ENCODE peak calls at places on chromosomes 3 and 15, in eight cellular contexts. One of them, this sample, is unnamed.

GRCh38 chr3:194300392-194300758 is 50.8 kb downstream of the CPN2 start:
- DNase-seq in T-helper 9 cell: no peak
- DNase-seq in ureter: peak; percentile 79
- DNase-seq in stimulated activated CD4-positive, alpha-beta T cell treated with anti-CD3 and anti-CD28 coated beads, Interleukin-1b, Interleukin-23, amount 100 ng/mL, for 24 hours: no peak
- DNase-seq in activated T-cell treated with anti-CD3 and anti-CD28 coated beads for 24 hours: no peak
- DNase-seq in mammary epithelial cell: no peak
- DNase-seq in nucleus accumbens: peak; percentile 60
- DNase-seq in A549: no peak
- DNase-seq in this sample: no peak

GRCh38 chr3:165753560-165753959 is 83.7 kb downstream of the BCHE start:
- DNase-seq in stimulated activated CD4-positive, alpha-beta T cell treated with anti-CD3 and anti-CD28 coated beads, Interleukin-1b, Interleukin-23, amount 100 ng/mL, for 24 hours: no peak
- DNase-seq in A549: no peak
- DNase-seq in ureter: no peak
- DNase-seq in T-helper 9 cell: no peak
- DNase-seq in activated T-cell treated with anti-CD3 and anti-CD28 coated beads for 24 hours: no peak
- DNase-seq in nucleus accumbens: no peak
- DNase-seq in mammary epithelial cell: peak; percentile 19
- DNase-seq in this sample: no peak

GRCh38 chr3:181252626-181253025 is 263.1 kb upstream of the DNAJC19 start:
- DNase-seq in T-helper 9 cell: no peak
- DNase-seq in nucleus accumbens: no peak
- DNase-seq in A549: no peak
- DNase-seq in stimulated activated CD4-positive, alpha-beta T cell treated with anti-CD3 and anti-CD28 coated beads, Interleukin-1b, Interleukin-23, amount 100 ng/mL, for 24 hours: no peak
- DNase-seq in ureter: no peak
- DNase-seq in mammary epithelial cell: no peak
- DNase-seq in activated T-cell treated with anti-CD3 and anti-CD28 coated beads for 24 hours: no peak
- DNase-seq in this sample: no peak

GRCh38 chr3:50330330-50330729 is 2.3 kb upstream of the TUSC2 start:
- DNase-seq in T-helper 9 cell: no peak
- DNase-seq in activated T-cell treated with anti-CD3 and anti-CD28 coated beads for 24 hours: no peak
- DNase-seq in A549: no peak
- DNase-seq in stimulated activated CD4-positive, alpha-beta T cell treated with anti-CD3 and anti-CD28 coated beads, Interleukin-1b, Interleukin-23, amount 100 ng/mL, for 24 hours: no peak
- DNase-seq in ureter: no peak
- DNase-seq in mammary epithelial cell: no peak
- DNase-seq in nucleus accumbens: no peak
- DNase-seq in this sample: no peak

GRCh38 chr3:127043041-127043641 is 60.2 kb downstream of the PLXNA1 start:
- DNase-seq in stimulated activated CD4-positive, alpha-beta T cell treated with anti-CD3 and anti-CD28 coated beads, Interleukin-1b, Interleukin-23, amount 100 ng/mL, for 24 hours: no peak
- DNase-seq in T-helper 9 cell: no peak
- DNase-seq in activated T-cell treated with anti-CD3 and anti-CD28 coated beads for 24 hours: no peak
- DNase-seq in A549: no peak
- DNase-seq in nucleus accumbens: no peak
- DNase-seq in ureter: no peak
- DNase-seq in mammary epithelial cell: peak; percentile 59
- DNase-seq in this sample: peak; percentile 66

GRCh38 chr3:61118830-61119229 is 132.4 kb downstream of the FHIT start:
- DNase-seq in ureter: no peak
- DNase-seq in T-helper 9 cell: no peak
- DNase-seq in mammary epithelial cell: no peak
- DNase-seq in stimulated activated CD4-positive, alpha-beta T cell treated with anti-CD3 and anti-CD28 coated beads, Interleukin-1b, Interleukin-23, amount 100 ng/mL, for 24 hours: no peak
- DNase-seq in nucleus accumbens: no peak
- DNase-seq in A549: no peak
- DNase-seq in activated T-cell treated with anti-CD3 and anti-CD28 coated beads for 24 hours: no peak
- DNase-seq in this sample: no peak

GRCh38 chr3:188270423-188270972 is 116.5 kb downstream of the LPP start:
- DNase-seq in nucleus accumbens: peak; percentile 6
- DNase-seq in A549: peak; percentile 80
- DNase-seq in activated T-cell treated with anti-CD3 and anti-CD28 coated beads for 24 hours: no peak
- DNase-seq in ureter: no peak
- DNase-seq in stimulated activated CD4-positive, alpha-beta T cell treated with anti-CD3 and anti-CD28 coated beads, Interleukin-1b, Interleukin-23, amount 100 ng/mL, for 24 hours: no peak
- DNase-seq in mammary epithelial cell: peak; percentile 62
- DNase-seq in T-helper 9 cell: no peak
- DNase-seq in this sample: no peak

GRCh38 chr3:134189848-134190247 is 60.8 kb downstream of the RYK start:
- DNase-seq in mammary epithelial cell: no peak
- DNase-seq in nucleus accumbens: no peak
- DNase-seq in ureter: no peak
- DNase-seq in T-helper 9 cell: no peak
- DNase-seq in activated T-cell treated with anti-CD3 and anti-CD28 coated beads for 24 hours: no peak
- DNase-seq in A549: no peak
- DNase-seq in stimulated activated CD4-positive, alpha-beta T cell treated with anti-CD3 and anti-CD28 coated beads, Interleukin-1b, Interleukin-23, amount 100 ng/mL, for 24 hours: no peak
- DNase-seq in this sample: no peak

GRCh38 chr15:101111570-101112262 is 140.1 kb downstream of the CHSY1 start:
- DNase-seq in ureter: no peak
- DNase-seq in mammary epithelial cell: no peak
- DNase-seq in T-helper 9 cell: no peak
- DNase-seq in stimulated activated CD4-positive, alpha-beta T cell treated with anti-CD3 and anti-CD28 coated beads, Interleukin-1b, Interleukin-23, amount 100 ng/mL, for 24 hours: no peak
- DNase-seq in nucleus accumbens: no peak
- DNase-seq in A549: no peak
- DNase-seq in activated T-cell treated with anti-CD3 and anti-CD28 coated beads for 24 hours: no peak
- DNase-seq in this sample: no peak

GRCh38 chr15:100711479-100712130 is 109.2 kb downstream of the ASB7 start:
- DNase-seq in stimulated activated CD4-positive, alpha-beta T cell treated with anti-CD3 and anti-CD28 coated beads, Interleukin-1b, Interleukin-23, amount 100 ng/mL, for 24 hours: no peak
- DNase-seq in T-helper 9 cell: no peak
- DNase-seq in ureter: peak; percentile 36
- DNase-seq in nucleus accumbens: no peak
- DNase-seq in A549: no peak
- DNase-seq in activated T-cell treated with anti-CD3 and anti-CD28 coated beads for 24 hours: no peak
- DNase-seq in mammary epithelial cell: no peak
- DNase-seq in this sample: no peak

GRCh38 chr3:106824856-106825255 is 552.4 kb upstream of the CCDC54 start:
- DNase-seq in mammary epithelial cell: peak; percentile 49
- DNase-seq in activated T-cell treated with anti-CD3 and anti-CD28 coated beads for 24 hours: no peak
- DNase-seq in stimulated activated CD4-positive, alpha-beta T cell treated with anti-CD3 and anti-CD28 coated beads, Interleukin-1b, Interleukin-23, amount 100 ng/mL, for 24 hours: no peak
- DNase-seq in ureter: no peak
- DNase-seq in A549: peak; percentile 15
- DNase-seq in T-helper 9 cell: no peak
- DNase-seq in nucleus accumbens: peak; percentile 26
- DNase-seq in this sample: no peak

GRCh38 chr3:67094167-67094566 is 96.1 kb downstream of the KBTBD8 start:
- DNase-seq in A549: no peak
- DNase-seq in T-helper 9 cell: no peak
- DNase-seq in mammary epithelial cell: no peak
- DNase-seq in ureter: no peak
- DNase-seq in activated T-cell treated with anti-CD3 and anti-CD28 coated beads for 24 hours: no peak
- DNase-seq in nucleus accumbens: no peak
- DNase-seq in stimulated activated CD4-positive, alpha-beta T cell treated with anti-CD3 and anti-CD28 coated beads, Interleukin-1b, Interleukin-23, amount 100 ng/mL, for 24 hours: no peak
- DNase-seq in this sample: no peak

GRCh38 chr3:5466752-5467151 is 279.2 kb downstream of the EDEM1 start:
- DNase-seq in activated T-cell treated with anti-CD3 and anti-CD28 coated beads for 24 hours: no peak
- DNase-seq in mammary epithelial cell: no peak
- DNase-seq in stimulated activated CD4-positive, alpha-beta T cell treated with anti-CD3 and anti-CD28 coated beads, Interleukin-1b, Interleukin-23, amount 100 ng/mL, for 24 hours: no peak
- DNase-seq in A549: no peak
- DNase-seq in nucleus accumbens: no peak
- DNase-seq in T-helper 9 cell: no peak
- DNase-seq in ureter: no peak
- DNase-seq in this sample: no peak

GRCh38 chr3:185726254-185726967 is 98.4 kb downstream of the IGF2BP2 start:
- DNase-seq in mammary epithelial cell: peak; percentile 63
- DNase-seq in activated T-cell treated with anti-CD3 and anti-CD28 coated beads for 24 hours: no peak
- DNase-seq in stimulated activated CD4-positive, alpha-beta T cell treated with anti-CD3 and anti-CD28 coated beads, Interleukin-1b, Interleukin-23, amount 100 ng/mL, for 24 hours: no peak
- DNase-seq in ureter: no peak
- DNase-seq in A549: no peak
- DNase-seq in T-helper 9 cell: no peak
- DNase-seq in nucleus accumbens: no peak
- DNase-seq in this sample: no peak

GRCh38 chr3:127000128-127000527 is 17.2 kb downstream of the PLXNA1 start:
- DNase-seq in A549: no peak
- DNase-seq in mammary epithelial cell: no peak
- DNase-seq in ureter: no peak
- DNase-seq in T-helper 9 cell: no peak
- DNase-seq in activated T-cell treated with anti-CD3 and anti-CD28 coated beads for 24 hours: no peak
- DNase-seq in nucleus accumbens: peak; percentile 9
- DNase-seq in stimulated activated CD4-positive, alpha-beta T cell treated with anti-CD3 and anti-CD28 coated beads, Interleukin-1b, Interleukin-23, amount 100 ng/mL, for 24 hours: no peak
- DNase-seq in this sample: no peak

GRCh38 chr3:9229325-9229724 is 20.1 kb downstream of the SRGAP3 start:
- DNase-seq in mammary epithelial cell: no peak
- DNase-seq in A549: no peak
- DNase-seq in nucleus accumbens: no peak
- DNase-seq in ureter: no peak
- DNase-seq in T-helper 9 cell: no peak
- DNase-seq in stimulated activated CD4-positive, alpha-beta T cell treated with anti-CD3 and anti-CD28 coated beads, Interleukin-1b, Interleukin-23, amount 100 ng/mL, for 24 hours: no peak
- DNase-seq in activated T-cell treated with anti-CD3 and anti-CD28 coated beads for 24 hours: no peak
- DNase-seq in this sample: no peak

GRCh38 chr3:25176999-25177398 is 251.1 kb upstream of the RARB start:
- DNase-seq in ureter: no peak
- DNase-seq in nucleus accumbens: no peak
- DNase-seq in T-helper 9 cell: no peak
- DNase-seq in mammary epithelial cell: no peak
- DNase-seq in stimulated activated CD4-positive, alpha-beta T cell treated with anti-CD3 and anti-CD28 coated beads, Interleukin-1b, Interleukin-23, amount 100 ng/mL, for 24 hours: no peak
- DNase-seq in activated T-cell treated with anti-CD3 and anti-CD28 coated beads for 24 hours: no peak
- DNase-seq in A549: no peak
- DNase-seq in this sample: no peak

GRCh38 chr3:173785004-173785403 is 387.5 kb downstream of the NLGN1 start:
- DNase-seq in mammary epithelial cell: no peak
- DNase-seq in stimulated activated CD4-positive, alpha-beta T cell treated with anti-CD3 and anti-CD28 coated beads, Interleukin-1b, Interleukin-23, amount 100 ng/mL, for 24 hours: no peak
- DNase-seq in ureter: no peak
- DNase-seq in nucleus accumbens: peak; percentile 25
- DNase-seq in activated T-cell treated with anti-CD3 and anti-CD28 coated beads for 24 hours: no peak
- DNase-seq in T-helper 9 cell: no peak
- DNase-seq in A549: no peak
- DNase-seq in this sample: no peak

GRCh38 chr3:82761858-82762257 is 1000.4 kb upstream of the GBE1 start:
- DNase-seq in nucleus accumbens: no peak
- DNase-seq in ureter: no peak
- DNase-seq in mammary epithelial cell: no peak
- DNase-seq in activated T-cell treated with anti-CD3 and anti-CD28 coated beads for 24 hours: no peak
- DNase-seq in A549: no peak
- DNase-seq in T-helper 9 cell: no peak
- DNase-seq in stimulated activated CD4-positive, alpha-beta T cell treated with anti-CD3 and anti-CD28 coated beads, Interleukin-1b, Interleukin-23, amount 100 ng/mL, for 24 hours: no peak
- DNase-seq in this sample: no peak

GRCh38 chr3:69199942-69200341 is 77.5 kb upstream of the LMOD3 start:
- DNase-seq in stimulated activated CD4-positive, alpha-beta T cell treated with anti-CD3 and anti-CD28 coated beads, Interleukin-1b, Interleukin-23, amount 100 ng/mL, for 24 hours: no peak
- DNase-seq in A549: no peak
- DNase-seq in nucleus accumbens: no peak
- DNase-seq in activated T-cell treated with anti-CD3 and anti-CD28 coated beads for 24 hours: no peak
- DNase-seq in ureter: no peak
- DNase-seq in T-helper 9 cell: no peak
- DNase-seq in mammary epithelial cell: no peak
- DNase-seq in this sample: no peak

GRCh38 chr3:31132132-31132769 is 237.8 kb upstream of the GADL1 start:
- DNase-seq in activated T-cell treated with anti-CD3 and anti-CD28 coated beads for 24 hours: peak; percentile 11
- DNase-seq in stimulated activated CD4-positive, alpha-beta T cell treated with anti-CD3 and anti-CD28 coated beads, Interleukin-1b, Interleukin-23, amount 100 ng/mL, for 24 hours: no peak
- DNase-seq in T-helper 9 cell: no peak
- DNase-seq in nucleus accumbens: no peak
- DNase-seq in A549: peak; percentile 37
- DNase-seq in ureter: no peak
- DNase-seq in mammary epithelial cell: peak; percentile 42
- DNase-seq in this sample: no peak

GRCh38 chr15:63233667-63234419 is 43.6 kb upstream of the APH1B start:
- DNase-seq in T-helper 9 cell: no peak
- DNase-seq in nucleus accumbens: no peak
- DNase-seq in mammary epithelial cell: no peak
- DNase-seq in stimulated activated CD4-positive, alpha-beta T cell treated with anti-CD3 and anti-CD28 coated beads, Interleukin-1b, Interleukin-23, amount 100 ng/mL, for 24 hours: no peak
- DNase-seq in ureter: no peak
- DNase-seq in activated T-cell treated with anti-CD3 and anti-CD28 coated beads for 24 hours: no peak
- DNase-seq in A549: peak; percentile 32
- DNase-seq in this sample: no peak

GRCh38 chr3:49781415-49782199 is 4.7 kb downstream of the IP6K1 start:
- DNase-seq in T-helper 9 cell: no peak
- DNase-seq in activated T-cell treated with anti-CD3 and anti-CD28 coated beads for 24 hours: no peak
- DNase-seq in A549: no peak
- DNase-seq in stimulated activated CD4-positive, alpha-beta T cell treated with anti-CD3 and anti-CD28 coated beads, Interleukin-1b, Interleukin-23, amount 100 ng/mL, for 24 hours: no peak
- DNase-seq in ureter: no peak
- DNase-seq in mammary epithelial cell: no peak
- DNase-seq in nucleus accumbens: no peak
- DNase-seq in this sample: no peak

GRCh38 chr15:97115764-97116075 is 785.2 kb downstream of the NR2F2 start:
- DNase-seq in mammary epithelial cell: no peak
- DNase-seq in stimulated activated CD4-positive, alpha-beta T cell treated with anti-CD3 and anti-CD28 coated beads, Interleukin-1b, Interleukin-23, amount 100 ng/mL, for 24 hours: no peak
- DNase-seq in nucleus accumbens: no peak
- DNase-seq in A549: no peak
- DNase-seq in T-helper 9 cell: no peak
- DNase-seq in ureter: no peak
- DNase-seq in activated T-cell treated with anti-CD3 and anti-CD28 coated beads for 24 hours: no peak
- DNase-seq in this sample: no peak